ENCODE peak calls at places on chromosome 14, in six cellular contexts. N is Panc1; G is left colon; P is HepG2; X is memory B cell; L is activated naive CD4-positive, alpha-beta T cell treated with anti-CD3 and anti-CD28 coated beads, Interleukin-2, amount 50 U/mL, for 72 hours. K is an unnamed sample.

GRCh38 chr14:95207475-95208253 is 50.3 kb upstream of the DICER1 start:
- ATAC-seq in N (no peak), G (no peak), P (no peak), X (no peak), L (no peak), K (no peak)

GRCh38 chr14:69289811-69290520 is 30.0 kb downstream of the GALNT16 start:
- ATAC-seq in N (no peak), G (no peak), P (no peak), X (no peak), L (no peak), K (no peak)

GRCh38 chr14:74647834-74648361 is 35.9 kb upstream of the LTBP2 start:
- ATAC-seq in N (peak), G (peak), P (peak), X (no peak), L (no peak), K (no peak)

GRCh38 chr14:62097824-62098223 is 335.6 kb downstream of the SNAPC1 start:
- ATAC-seq in N (no peak), G (no peak), P (no peak), X (no peak), L (no peak), K (no peak)

GRCh38 chr14:76863724-76864407 is 37.7 kb downstream of the LRRC74A start:
- ATAC-seq in N (no peak), G (peak), P (peak), X (peak), L (no peak), K (peak)

GRCh38 chr14:91586451-91586850 is 76.3 kb upstream of the PPP4R3A start:
- ATAC-seq in N (no peak), G (no peak), P (no peak), X (no peak), L (no peak), K (no peak)

GRCh38 chr14:56181666-56182065 is 63.5 kb downstream of the PELI2 start:
- ATAC-seq in N (no peak), G (peak), P (no peak), X (no peak), L (no peak), K (no peak)

GRCh38 chr14:79555429-79555828 is 655.9 kb downstream of the DIO2 start:
- ATAC-seq in N (no peak), G (no peak), P (no peak), X (no peak), L (no peak), K (no peak)

GRCh38 chr14:55976619-55977018 is 141.6 kb upstream of the PELI2 start:
- ATAC-seq in N (no peak), G (peak), P (no peak), X (no peak), L (no peak), K (no peak)

GRCh38 chr14:61567838-61568571 is 127.3 kb upstream of the HIF1A start:
- ATAC-seq in N (peak), G (peak), P (no peak), X (no peak), L (no peak), K (no peak)

GRCh38 chr14:30551460-30551859 is 7.5 kb upstream of the G2E3 start:
- ATAC-seq in N (no peak), G (no peak), P (peak), X (no peak), L (no peak), K (no peak)

GRCh38 chr14:63273091-63273490 is 45.6 kb downstream of the GPHB5 start:
- ATAC-seq in N (no peak), G (no peak), P (no peak), X (no peak), L (no peak), K (no peak)

GRCh38 chr14:55138091-55138490 is 9.0 kb downstream of the LGALS3 start:
- ATAC-seq in N (no peak), G (peak), P (peak), X (no peak), L (no peak), K (no peak)

GRCh38 chr14:99779751-99780150 is 13.5 kb upstream of the EML1 start:
- ATAC-seq in N (peak), G (no peak), P (no peak), X (no peak), L (peak), K (no peak)

GRCh38 chr14:104224516-104225281 is 86.3 kb downstream of the KIF26A start:
- ATAC-seq in N (no peak), G (peak), P (peak), X (no peak), L (peak), K (no peak)

GRCh38 chr14:58964598-58964928 is 223.9 kb upstream of the DAAM1 start:
- ATAC-seq in N (no peak), G (no peak), P (no peak), X (no peak), L (no peak), K (no peak)

GRCh38 chr14:71395151-71395604 is 487.9 kb downstream of the PCNX1 start:
- ATAC-seq in N (no peak), G (no peak), P (no peak), X (no peak), L (peak), K (no peak)

GRCh38 chr14:90384543-90384911 is 12.3 kb upstream of the CALM1 start:
- ATAC-seq in N (no peak), G (no peak), P (no peak), X (no peak), L (peak), K (no peak)

GRCh38 chr14:91008759-91009409 is 51.6 kb downstream of the RPS6KA5 start:
- ATAC-seq in N (no peak), G (peak), P (no peak), X (no peak), L (peak), K (peak)

GRCh38 chr14:36517242-36518030 is 2.6 kb downstream of the NKX2-1 start:
- ATAC-seq in N (no peak), G (no peak), P (peak), X (no peak), L (no peak), K (no peak)

GRCh38 chr14:75222208-75222701 is 45.8 kb upstream of the TMED10 start:
- ATAC-seq in N (no peak), G (no peak), P (no peak), X (peak), L (no peak), K (peak)

GRCh38 chr14:36757730-36758286 is 96.1 kb downstream of the PAX9 start:
- ATAC-seq in N (no peak), G (no peak), P (no peak), X (no peak), L (no peak), K (no peak)

GRCh38 chr14:71399057-71399487 is 491.8 kb downstream of the PCNX1 start:
- ATAC-seq in N (no peak), G (peak), P (no peak), X (peak), L (peak), K (peak)

GRCh38 chr14:105666420-105666819 is 140.0 kb downstream of the TMEM121 start:
- ATAC-seq in N (no peak), G (no peak), P (peak), X (no peak), L (no peak), K (no peak)

K was measured in gastroesophageal sphincter.